ENCODE peak calls at places on chromosomes 12 and 14, in six cellular contexts. I, R, T, N, Q and H are unnamed samples.

GRCh38 chr12:1800646-1801284 is 19.6 kb upstream of the LRTM2 start:
- DNase-seq in N (peak; percentile 25), T (peak; percentile 37), Q (peak; percentile 37), R (peak; percentile 10), I (no peak), H (peak; percentile 98)

GRCh38 chr14:64703393-64704144 is 655 bp upstream of the PLEKHG3 start:
- DNase-seq in T (no peak), I (no peak), Q (no peak), N (no peak), R (peak; percentile 10), H (no peak)

GRCh38 chr12:89960607-89961394 is 252.2 kb upstream of the ATP2B1 start:
- DNase-seq in T (no peak), R (no peak), I (no peak), Q (no peak), N (no peak), H (no peak)

GRCh38 chr12:54018608-54018984 is 9.6 kb upstream of the HOXC6 start:
- DNase-seq in Q (no peak), I (no peak), N (peak; percentile 77), T (no peak), R (no peak), H (no peak)

GRCh38 chr14:33956640-33957039 is 5.8 kb upstream of the EGLN3 start:
- DNase-seq in N (no peak), Q (no peak), R (no peak), I (peak; percentile 37), T (no peak), H (no peak)

GRCh38 chr14:105525326-105525725 is 1.1 kb upstream of the TMEM121 start:
- DNase-seq in T (no peak), Q (no peak), N (no peak), I (no peak), R (no peak), H (no peak)

GRCh38 chr12:44558340-44559100 is 317.6 kb downstream of the NELL2 start:
- DNase-seq in Q (no peak), R (no peak), I (no peak), T (no peak), N (no peak), H (no peak)

GRCh38 chr12:92467886-92468285 is 234.9 kb upstream of the PLEKHG7 start:
- DNase-seq in R (no peak), I (no peak), T (peak; percentile 13), Q (no peak), N (peak; percentile 70), H (peak; percentile 34)

GRCh38 chr14:41285193-41285748 is 321.4 kb upstream of the LRFN5 start:
- DNase-seq in R (no peak), N (peak; percentile 16), T (peak; percentile 5), I (no peak), Q (peak; percentile 40), H (peak; percentile 47)

GRCh38 chr12:6047249-6048227 is 76.9 kb downstream of the VWF start:
- DNase-seq in T (no peak), N (no peak), Q (no peak), R (no peak), I (no peak), H (no peak)

GRCh38 chr12:121789800-121790748 is 3.4 kb downstream of the RHOF start:
- DNase-seq in I (peak; percentile 70), R (no peak), T (no peak), Q (no peak), N (no peak), H (peak; percentile 99)

GRCh38 chr14:68719634-68720384 is 73.1 kb downstream of the ZFP36L1 start:
- DNase-seq in I (no peak), N (peak; percentile 85), T (no peak), R (no peak), Q (no peak), H (peak; percentile 59)

GRCh38 chr12:123813349-123813748 is 51.2 kb downstream of the DNAH10 start:
- DNase-seq in R (no peak), Q (no peak), T (no peak), I (no peak), N (no peak), H (no peak)

GRCh38 chr12:123384318-123384993 is 524 bp downstream of the KMT5A start:
- DNase-seq in N (peak; percentile 52), I (no peak), R (peak; percentile 36), T (peak; percentile 42), Q (no peak), H (peak; percentile 58)

GRCh38 chr12:14928946-14929345 is 9.4 kb downstream of the ERP27 start:
- DNase-seq in I (no peak), Q (no peak), T (no peak), N (no peak), R (peak; percentile 40), H (no peak)

GRCh38 chr12:110932048-110932447 is 11.7 kb upstream of the MYL2 start:
- DNase-seq in T (peak; percentile 23), R (no peak), N (peak; percentile 30), Q (no peak), I (no peak), H (no peak)

GRCh38 chr12:124474709-124475108 is 92.7 kb downstream of the NCOR2 start:
- DNase-seq in Q (no peak), N (no peak), R (no peak), T (no peak), I (no peak), H (no peak)

GRCh38 chr14:68393178-68393763 is 399.6 kb downstream of the ZFP36L1 start:
- DNase-seq in N (no peak), I (no peak), R (no peak), Q (no peak), T (no peak), H (no peak)

GRCh38 chr12:92064420-92064819 is 81.2 kb downstream of the BTG1 start:
- DNase-seq in R (no peak), T (peak; percentile 49), I (no peak), N (peak; percentile 25), Q (peak; percentile 30), H (no peak)

GRCh38 chr14:102530828-102531478 is 21.4 kb upstream of the ANKRD9 start:
- DNase-seq in I (no peak), T (no peak), N (peak; percentile 72), Q (no peak), R (no peak), H (no peak)

GRCh38 chr12:123387508-123388217 is 3.7 kb downstream of the KMT5A start:
- DNase-seq in Q (no peak), T (no peak), N (peak; percentile 89), R (peak; percentile 12), I (no peak), H (peak; percentile 61)

GRCh38 chr14:23530360-23531055 is 21.1 kb downstream of the ZFHX2 start:
- DNase-seq in N (no peak), R (no peak), I (no peak), Q (no peak), T (no peak), H (no peak)

GRCh38 chr12:27198036-27198435 is 46.0 kb upstream of the STK38L start:
- DNase-seq in R (no peak), Q (no peak), T (no peak), I (no peak), N (no peak), H (no peak)

GRCh38 chr12:79451988-79452387 is 238.8 kb downstream of the PAWR start:
- DNase-seq in R (peak; percentile 99), N (no peak), T (peak; percentile 64), I (no peak), Q (peak; percentile 31), H (no peak)
- H3K4me3 ChIP-seq in R (no peak overlapping the region), N (no peak overlapping the region), T (no peak overlapping the region), I (no peak overlapping the region), Q (no peak overlapping the region), H (no peak overlapping the region)

GRCh38 chr14:54488318-54488645 is 498 bp downstream of the GMFB start:
- DNase-seq in N (no peak), R (no peak), T (no peak), Q (no peak), I (no peak), H (no peak)
- TF ChIP-seq MAX in N (no peak), R (no peak), T (no peak), Q (no peak), I (no peak), H (no peak)

DNA sequence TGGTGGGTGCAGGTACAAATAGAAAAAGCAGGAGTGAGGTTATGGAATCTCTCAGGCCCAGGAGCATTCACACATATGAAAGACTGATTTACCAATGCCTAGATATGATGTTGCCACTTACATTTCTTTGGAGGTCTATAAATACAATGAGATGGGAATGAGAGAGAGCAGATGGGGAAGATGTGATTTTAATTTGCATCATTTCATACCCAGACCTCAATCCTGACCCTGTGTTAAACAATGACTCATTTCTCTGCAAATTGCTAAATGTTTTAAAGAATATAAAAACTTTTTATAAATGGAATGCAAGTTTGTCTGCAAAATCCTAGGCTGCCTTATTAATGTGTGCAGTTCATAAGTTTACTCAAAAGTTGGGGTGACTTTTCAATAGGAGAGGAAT is 38.6 kb upstream of the GNG2 start:
- DNase-seq in N (no peak), R (no peak), T (no peak), I (no peak), Q (no peak), H (no peak)
- TF ChIP-seq MYC in N (no peak), R (no peak), T (no peak), I (no peak), Q (no peak), H (no peak)

GRCh38 chr12:95385646-95386045 is 88.3 kb upstream of the METAP2 start:
- DNase-seq in R (no peak), T (no peak), N (peak; percentile 21), I (no peak), Q (no peak), H (no peak)
- H3K4me3 ChIP-seq in R (no peak overlapping the region), T (no peak overlapping the region), N (no peak overlapping the region), I (no peak overlapping the region), Q (no peak overlapping the region), H (no peak overlapping the region)

GRCh38 chr14:103552011-103552797 is 10.3 kb downstream of the BAG5 start:
- DNase-seq in Q (no peak), T (no peak), I (no peak), R (no peak), N (no peak), H (no peak)
- TF ChIP-seq MAX in Q (no peak), T (no peak), I (no peak), R (no peak), N (no peak), H (no peak)

GRCh38 chr12:98544741-98545140 is 29.4 kb downstream of the TMPO start:
- DNase-seq in T (no peak), Q (no peak), R (no peak), N (no peak), I (no peak), H (no peak)
- TF ChIP-seq MYC in T (no peak), Q (no peak), R (no peak), N (no peak), I (no peak), H (no peak)

GRCh38 chr14:93894992-93895391 is 32.2 kb upstream of the FAM181A start:
- DNase-seq in I (no peak), N (no peak), T (no peak), Q (no peak), R (no peak), H (no peak)
- H3K4me3 ChIP-seq in I (no peak overlapping the region), N (no peak overlapping the region), T (no peak overlapping the region), Q (no peak overlapping the region), R (no peak overlapping the region), H (no peak overlapping the region)

GRCh38 chr14:73753043-73753886 is 39.1 kb upstream of the PNMA1 start:
- DNase-seq in T (no peak), I (no peak), N (peak; percentile 92), R (peak; percentile 99), Q (peak; percentile 84), H (peak; percentile 82)
- TF ChIP-seq MAX in T (no peak), I (no peak), N (no peak), R (peak; percentile 37), Q (peak; percentile 63), H (peak; percentile 35)

GRCh38 chr12:25518512-25518911 is 34.6 kb downstream of the LMNTD1 start:
- DNase-seq in Q (no peak), N (no peak), T (no peak), R (no peak), I (peak; percentile 7), H (peak; percentile 12)
- TF ChIP-seq MYC in Q (no peak), N (no peak), T (no peak), R (no peak), I (no peak), H (no peak)